ENCODE peak calls at places on chromosomes 2 and 18, in ten cellular contexts. P is mucosa of gallbladder; F is AG04449; O is NB4; R is stimulated activated CD4-positive, alpha-beta T cell treated with anti-CD3 and anti-CD28 coated beads, Interleukin-2, amount 100 ng/mL, for 24 hours; Y is upper lobe of right lung; A is activated T-cell treated with anti-CD3 and anti-CD28 coated beads, Interleukin-2, amount 50 U/mL, for 72 hours; I is Karpas-422; U is activated T-helper 1 cell treated with anti-CD3 and anti-CD28 coated beads, Interleukin-2, amount 50 U/mL, for 16 hours; W is iPS-NIHi11. Z is an unnamed sample.

GRCh38 chr2:23596316-23596885 is 211.4 kb downstream of the KLHL29 start:
- DNase-seq in F (no peak), A (no peak), Y (no peak), U (no peak), O (peak; percentile 17), I (no peak), P (no peak), R (no peak), W (no peak), Z (peak; percentile 31)

GRCh38 chr2:67135201-67135600 is 261.9 kb upstream of the ETAA1 start:
- DNase-seq in Y (no peak), U (no peak), R (no peak), F (no peak), W (no peak), O (no peak), I (no peak), P (no peak), A (no peak), Z (no peak)

GRCh38 chr2:160055726-160056108 is 6.7 kb downstream of the PLA2R1 start:
- DNase-seq in F (no peak), I (no peak), Y (no peak), R (no peak), W (peak; percentile 34), O (no peak), P (no peak), A (no peak), U (no peak), Z (no peak)

GRCh38 chr2:237464757-237465391 is 22.2 kb upstream of the MLPH start:
- DNase-seq in A (no peak), I (no peak), P (no peak), R (no peak), Y (no peak), W (no peak), F (no peak), U (no peak), O (no peak), Z (no peak)

GRCh38 chr2:195861821-195862220 is 204.8 kb downstream of the SLC39A10 start:
- DNase-seq in O (no peak), I (no peak), W (no peak), Y (no peak), P (no peak), R (no peak), F (peak; percentile 33), U (no peak), A (no peak), Z (peak; percentile 6)

GRCh38 chr2:45001629-45002385 is 7.4 kb downstream of the SIX2 start:
- DNase-seq in U (no peak), O (no peak), A (peak; percentile 19), I (no peak), P (no peak), R (no peak), Y (no peak), W (no peak), F (no peak), Z (no peak)

GRCh38 chr2:162037886-162038285 is 36.1 kb downstream of the DPP4 start:
- DNase-seq in O (no peak), F (no peak), I (no peak), R (no peak), Y (no peak), U (no peak), W (no peak), P (no peak), A (no peak), Z (no peak)

GRCh38 chr2:170339753-170340692 is 162.1 kb downstream of the MYO3B start:
- DNase-seq in I (no peak), W (no peak), Y (no peak), R (no peak), P (no peak), F (no peak), A (no peak), U (no peak), O (no peak), Z (no peak)

GRCh38 chr2:31987454-31987853 is 23.4 kb downstream of the MEMO1 start:
- DNase-seq in I (no peak), R (no peak), F (no peak), W (no peak), O (peak; percentile 19), A (no peak), P (no peak), U (no peak), Y (no peak), Z (no peak)

GRCh38 chr2:26081601-26082000 is 47.7 kb downstream of the RAB10 start:
- DNase-seq in A (no peak), P (no peak), F (no peak), Y (no peak), I (no peak), R (no peak), O (no peak), W (no peak), U (no peak), Z (no peak)

GRCh38 chr2:41580806-41581205 is 467.0 kb upstream of the PKDCC start:
- DNase-seq in A (no peak), F (no peak), O (no peak), Y (no peak), I (no peak), P (no peak), W (no peak), U (no peak), R (no peak), Z (no peak)

GRCh38 chr18:9619990-9620389 is 5.6 kb upstream of the PPP4R1 start:
- DNase-seq in A (no peak), I (peak; percentile 25), F (no peak), Y (no peak), U (no peak), W (no peak), P (no peak), R (no peak), O (no peak), Z (no peak)

GRCh38 chr2:224638338-224638823 is 53.2 kb upstream of the CUL3 start:
- DNase-seq in W (no peak), P (no peak), F (no peak), R (peak; percentile 32), A (peak; percentile 27), I (peak; percentile 44), Y (no peak), O (peak; percentile 82), U (no peak), Z (no peak)

GRCh38 chr18:44568986-44569385 is 111.7 kb upstream of the SETBP1 start:
- DNase-seq in P (no peak), O (no peak), R (no peak), A (no peak), F (peak; percentile 34), Y (no peak), U (no peak), W (no peak), I (no peak), Z (peak; percentile 79)

Z was measured in BJ.